ENCODE peak calls at places on chromosomes 13 and 19, in ten cellular contexts. Z, V, Q, M, L, R, P, H, J and T are unnamed samples.

GRCh38 chr13:109166807-109167206 is 537.4 kb downstream of the MYO16 start:
- ATAC-seq in Z (no peak), V (no peak), Q (no peak), M (peak; percentile 75), L (no peak), R (no peak), P (no peak), H (no peak), J (no peak), T (no peak)

GRCh38 chr13:51769455-51770127 is 34.4 kb downstream of the DHRS12 start:
- ATAC-seq in Z (no peak), V (peak; percentile 62), Q (peak; percentile 13), M (peak; percentile 80), L (peak; percentile 50), R (peak; percentile 82), P (no peak), H (peak; percentile 76), J (no peak), T (peak; percentile 88)

GRCh38 chr19:1577090-1577928 is 9.2 kb upstream of the MEX3D start:
- ATAC-seq in Z (no peak), V (no peak), Q (no peak), M (no peak), L (no peak), R (no peak), P (peak; percentile 12), H (peak; percentile 3), J (peak; percentile 10), T (no peak)

GRCh38 chr19:51689751-51690358 is 3.3 kb upstream of the SPACA6 start:
- ATAC-seq in Z (peak; percentile 1), V (no peak), Q (peak; percentile 10), M (no peak), L (no peak), R (no peak), P (peak; percentile 48), H (peak; percentile 13), J (peak; percentile 6), T (no peak)

GRCh38 chr13:30908416-30908980 is 2.4 kb downstream of the MEDAG start:
- ATAC-seq in Z (peak; percentile 21), V (no peak), Q (no peak), M (no peak), L (peak; percentile 46), R (peak; percentile 88), P (no peak), H (peak; percentile 3), J (no peak), T (peak; percentile 8)

GRCh38 chr19:53466726-53467125 is 807 bp upstream of the ZNF813 start:
- ATAC-seq in Z (no peak), V (no peak), Q (no peak), M (no peak), L (no peak), R (no peak), P (no peak), H (no peak), J (no peak), T (no peak)

GRCh38 chr13:34869737-34870136 is 72.3 kb upstream of the NBEA start:
- ATAC-seq in Z (no peak), V (no peak), Q (no peak), M (no peak), L (no peak), R (no peak), P (no peak), H (no peak), J (no peak), T (no peak)

GRCh38 chr19:43464089-43464775 is 1.2 kb downstream of the LYPD3 start:
- ATAC-seq in Z (peak; percentile 61), V (peak; percentile 33), Q (peak; percentile 65), M (peak; percentile 57), L (peak; percentile 56), R (peak; percentile 72), P (peak; percentile 80), H (peak; percentile 80), J (peak; percentile 53), T (peak; percentile 70)

GRCh38 chr19:44282846-44283245 is 22.0 kb downstream of the ZNF235 start:
- ATAC-seq in Z (no peak), V (no peak), Q (no peak), M (no peak), L (no peak), R (no peak), P (no peak), H (no peak), J (no peak), T (no peak)

GRCh38 chr13:108426893-108427292 is 157.4 kb downstream of the TNFSF13B start:
- ATAC-seq in Z (no peak), V (no peak), Q (no peak), M (no peak), L (no peak), R (no peak), P (no peak), H (peak; percentile 38), J (no peak), T (no peak)

GRCh38 chr13:30158774-30159445 is 148.4 kb downstream of the KATNAL1 start:
- ATAC-seq in Z (peak; percentile 89), V (no peak), Q (peak; percentile 77), M (no peak), L (no peak), R (no peak), P (peak; percentile 74), H (peak; percentile 79), J (peak; percentile 67), T (peak; percentile 39)

GRCh38 chr13:100491164-100491847 is 97.3 kb downstream of the GGACT start:
- ATAC-seq in Z (peak; percentile 35), V (peak; percentile 40), Q (no peak), M (peak; percentile 66), L (peak; percentile 59), R (no peak), P (no peak), H (peak; percentile 90), J (no peak), T (peak; percentile 83)
- H3K27ac ChIP-seq in Z (no peak overlapping the region), V (no peak overlapping the region), Q (no peak overlapping the region), M (peak overlapping the region; percentile 31), L (no peak overlapping the region), R (peak overlapping the region; percentile 40), P (no peak overlapping the region), H (peak overlapping the region; percentile 74), J (no peak overlapping the region), T (peak overlapping the region; percentile 2)

DNA sequence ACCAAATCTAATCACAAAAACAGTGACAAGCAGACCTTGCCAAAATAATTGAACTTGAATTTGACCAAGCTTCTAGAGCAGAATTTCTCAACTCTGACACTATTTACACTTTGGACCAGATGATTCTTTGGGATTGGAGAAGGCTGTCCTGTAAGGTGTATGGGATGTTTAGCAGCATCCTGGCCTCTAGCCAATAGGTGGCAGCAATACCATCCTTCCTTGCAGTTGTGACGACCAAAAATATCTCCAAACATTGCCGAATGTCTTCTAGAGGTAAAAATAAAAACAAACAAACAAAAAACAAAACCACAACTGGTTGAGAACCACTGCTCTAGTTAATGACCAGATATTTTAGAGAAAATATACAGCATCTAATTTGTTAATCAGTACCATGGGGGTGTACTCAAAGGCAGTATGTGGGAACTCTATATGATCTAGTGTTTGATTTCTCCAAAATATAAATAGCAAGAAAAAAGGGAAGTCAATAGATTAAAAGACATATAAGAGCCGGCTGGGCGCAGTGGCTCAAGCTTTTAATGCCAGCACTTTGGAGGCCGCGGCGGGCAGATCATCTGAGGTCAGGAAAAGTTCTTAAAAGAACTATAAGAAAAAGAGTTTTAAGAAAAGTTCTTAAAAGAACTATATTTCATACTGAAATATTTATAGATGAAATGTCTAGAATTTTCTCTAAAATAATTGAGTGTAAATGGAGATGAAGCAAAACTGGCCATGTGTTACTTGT is 60.9 kb upstream of the ZNF527 start:
- ATAC-seq in Z (no peak), V (no peak), Q (no peak), M (no peak), L (no peak), R (no peak), P (no peak), H (no peak), J (no peak), T (no peak)
- TF ChIP-seq CTCF in Z (no peak), V (no peak), Q (peak; percentile 44), M (no peak), L (no peak), R (no peak), P (no peak), H (no peak), J (peak; percentile 26), T (no peak)

GRCh38 chr19:57746580-57747471 is at the start of gene ZNF776:
- ATAC-seq in Z (peak; percentile 99), V (peak; percentile 98), Q (peak; percentile 99), M (peak; percentile 100), L (peak; percentile 97), R (peak; percentile 93), P (peak; percentile 100), H (peak; percentile 98), J (peak; percentile 97), T (peak; percentile 98)
- TF ChIP-seq POLR2A in Z (peak; percentile 53), V (peak; percentile 54), Q (peak; percentile 86), M (no peak), L (no peak), R (no peak), P (peak; percentile 32), H (peak; percentile 60), J (peak; percentile 48), T (no peak)

DNA sequence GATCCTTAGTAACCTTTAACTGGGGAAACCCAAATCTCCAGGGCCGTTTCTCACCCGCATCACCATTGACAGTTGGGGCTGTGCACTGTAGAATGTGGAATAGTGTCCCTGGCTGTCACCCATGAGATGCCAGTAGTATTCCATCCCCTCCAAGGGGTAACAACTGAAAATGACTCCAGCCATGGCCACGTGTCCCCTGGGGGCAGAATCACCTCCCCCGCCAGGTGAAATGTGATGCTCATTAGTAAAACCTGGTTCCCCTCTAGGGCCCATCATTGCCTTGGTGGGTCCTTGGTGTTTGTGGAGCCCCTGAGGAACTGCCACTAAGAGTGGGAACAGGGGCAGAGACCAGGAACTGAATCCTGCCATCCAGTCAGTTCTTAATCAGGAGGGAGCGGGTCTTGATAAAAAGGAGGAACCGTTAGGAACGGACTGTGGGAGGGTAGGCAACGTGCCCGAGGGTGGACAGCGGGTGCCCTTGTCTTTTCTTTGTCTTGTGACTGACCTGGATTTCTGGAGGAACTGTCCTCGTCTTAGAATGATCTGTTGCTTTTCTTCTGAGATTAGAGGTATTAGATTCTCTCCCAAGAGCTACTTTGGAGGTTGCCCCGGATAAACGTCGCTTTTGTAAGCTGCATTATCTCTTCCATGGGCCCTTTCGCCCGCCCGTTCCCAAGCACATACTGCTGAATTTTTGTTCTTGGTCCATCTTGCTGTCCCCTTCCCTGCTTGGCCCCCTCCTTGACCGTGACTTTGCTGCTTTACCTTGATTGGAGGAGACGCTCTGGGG is 3.5 kb downstream of the MYO9B start:
- ATAC-seq in Z (no peak), V (no peak), Q (no peak), M (no peak), L (no peak), R (no peak), P (no peak), H (no peak), J (no peak), T (no peak)
- H3K27ac ChIP-seq in Z (peak overlapping the region; percentile 99), V (no peak overlapping the region), Q (peak overlapping the region; percentile 66), M (peak overlapping the region; percentile 64), L (no peak overlapping the region), R (peak overlapping the region; percentile 86), P (peak overlapping the region; percentile 94), H (peak overlapping the region; percentile 84), J (peak overlapping the region; percentile 66), T (peak overlapping the region; percentile 92)

GRCh38 chr19:11673608-11674041 is 65.1 kb downstream of the ZNF823 start:
- ATAC-seq in Z (peak; percentile 98), V (peak; percentile 90), Q (peak; percentile 93), M (no peak), L (peak; percentile 71), R (peak; percentile 88), P (no peak), H (peak; percentile 88), J (peak; percentile 58), T (peak; percentile 85)
- TF ChIP-seq CTCF in Z (peak; percentile 68), V (peak; percentile 82), Q (peak; percentile 89), M (peak; percentile 42), L (peak; percentile 48), R (peak; percentile 70), P (no peak), H (peak; percentile 80), J (peak; percentile 53), T (no peak)